ENCODE peak calls at places on chromosome 2, in six cellular contexts. L is thyroid gland, M is fibroblast of pulmonary artery, V is PC-9, D is glutamatergic neuron, T is choroid plexus epithelial cell. J is an unnamed sample.

GRCh38 chr2:174535757-174536703 is 49.2 kb upstream of the GPR155 start:
- DNase-seq in T (no peak), M (no peak), L (no peak), D (peak), V (no peak), J (no peak)

GRCh38 chr2:213923543-213923942 is 487.3 kb upstream of the VWC2L start:
- DNase-seq in T (no peak), D (no peak), V (no peak), M (no peak), L (no peak), J (no peak)

GRCh38 chr2:224257176-224257575 is 144.7 kb downstream of the FAM124B start:
- DNase-seq in D (no peak), V (no peak), M (no peak), T (no peak), L (no peak), J (no peak)

GRCh38 chr2:237687666-237688065 is 60.3 kb downstream of the LRRFIP1 start:
- DNase-seq in M (peak), L (peak), V (peak), T (peak), D (no peak), J (no peak)

GRCh38 chr2:160279813-160280465 is 79.9 kb upstream of the ITGB6 start:
- DNase-seq in M (peak), V (no peak), D (no peak), L (no peak), T (no peak), J (no peak)

GRCh38 chr2:120552800-120553471 is 182.7 kb upstream of the GLI2 start:
- DNase-seq in V (peak), T (peak), L (peak), M (peak), D (peak), J (peak)

GRCh38 chr2:85226783-85227182 is 93.6 kb downstream of the TCF7L1 start:
- DNase-seq in M (no peak), L (no peak), V (no peak), T (no peak), D (no peak), J (no peak)

GRCh38 chr2:156769802-156770201 is 333.6 kb downstream of the GPD2 start:
- DNase-seq in T (no peak), D (no peak), M (no peak), L (no peak), V (no peak), J (no peak)

GRCh38 chr2:37282746-37283145 is 41.9 kb downstream of the PRKD3 start:
- DNase-seq in M (peak), V (no peak), D (no peak), L (no peak), T (peak), J (no peak)

GRCh38 chr2:183607995-183608394 is 483.8 kb downstream of the NUP35 start:
- DNase-seq in L (no peak), D (no peak), T (no peak), V (no peak), M (no peak), J (no peak)

GRCh38 chr2:157257312-157258252 is at the start of gene GALNT5:
- DNase-seq in D (no peak), M (peak), V (no peak), L (peak), T (peak), J (no peak)

GRCh38 chr2:96111257-96111640 is 5.1 kb downstream of the ADRA2B start:
- DNase-seq in D (no peak), M (no peak), T (no peak), V (no peak), L (no peak), J (no peak)

GRCh38 chr2:222526480-222527277 is 102.3 kb downstream of the SGPP2 start:
- DNase-seq in M (no peak), T (no peak), L (no peak), D (no peak), V (no peak), J (no peak)

GRCh38 chr2:219537657-219538487 is 5.7 kb downstream of the CHPF start:
- DNase-seq in V (no peak), D (peak), T (peak), L (no peak), M (no peak), J (no peak)

GRCh38 chr2:59288771-59289170 is 1047.6 kb upstream of the FANCL start:
- DNase-seq in T (no peak), M (no peak), D (no peak), L (no peak), V (no peak), J (no peak)

DNA sequence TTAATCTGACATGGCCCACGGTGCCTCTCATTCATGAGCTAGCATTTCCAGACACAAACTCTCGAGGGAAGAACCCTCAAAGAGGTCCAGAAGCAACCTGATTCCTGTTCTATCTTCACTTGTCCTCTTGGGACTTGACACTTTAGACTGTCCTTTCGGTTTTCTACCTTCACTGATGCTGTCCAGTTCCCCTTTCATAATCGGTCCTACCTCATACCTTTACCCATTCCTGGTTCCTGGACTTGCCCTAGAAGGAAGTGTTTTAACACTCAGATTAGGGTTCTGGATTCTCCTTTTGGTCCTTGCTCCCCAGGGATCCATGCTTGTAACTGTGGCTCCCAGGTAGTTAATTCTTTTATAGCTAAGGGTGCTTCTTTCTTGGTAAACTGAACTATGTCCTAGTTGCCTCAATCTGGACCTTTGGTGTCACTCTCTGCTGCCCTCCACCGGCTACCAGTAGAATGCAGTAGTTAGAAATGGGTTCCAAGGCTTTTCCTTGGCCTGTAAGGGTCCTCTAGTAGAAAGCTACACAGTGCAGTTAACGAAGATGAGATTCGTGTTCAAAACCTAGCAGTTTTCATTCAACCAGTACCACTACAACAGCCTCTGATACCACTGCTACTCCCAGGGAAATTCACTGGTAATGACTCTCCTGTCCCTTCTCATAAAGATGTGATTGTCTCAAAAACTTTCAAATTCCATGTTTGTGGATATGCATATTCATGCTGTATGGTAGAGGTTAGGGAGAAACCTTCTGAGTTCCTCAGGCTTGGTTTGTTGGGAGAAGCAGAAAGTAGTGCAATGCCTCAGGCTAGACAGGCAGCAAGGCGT is 178.1 kb upstream of the CYP26B1 start:
- DNase-seq in D (peak), M (peak), T (peak), L (peak), V (no peak), J (no peak)
- TF ChIP-seq CTCF in D (peak), M (peak), T (peak), L (peak), V (peak), J (no peak)

DNA sequence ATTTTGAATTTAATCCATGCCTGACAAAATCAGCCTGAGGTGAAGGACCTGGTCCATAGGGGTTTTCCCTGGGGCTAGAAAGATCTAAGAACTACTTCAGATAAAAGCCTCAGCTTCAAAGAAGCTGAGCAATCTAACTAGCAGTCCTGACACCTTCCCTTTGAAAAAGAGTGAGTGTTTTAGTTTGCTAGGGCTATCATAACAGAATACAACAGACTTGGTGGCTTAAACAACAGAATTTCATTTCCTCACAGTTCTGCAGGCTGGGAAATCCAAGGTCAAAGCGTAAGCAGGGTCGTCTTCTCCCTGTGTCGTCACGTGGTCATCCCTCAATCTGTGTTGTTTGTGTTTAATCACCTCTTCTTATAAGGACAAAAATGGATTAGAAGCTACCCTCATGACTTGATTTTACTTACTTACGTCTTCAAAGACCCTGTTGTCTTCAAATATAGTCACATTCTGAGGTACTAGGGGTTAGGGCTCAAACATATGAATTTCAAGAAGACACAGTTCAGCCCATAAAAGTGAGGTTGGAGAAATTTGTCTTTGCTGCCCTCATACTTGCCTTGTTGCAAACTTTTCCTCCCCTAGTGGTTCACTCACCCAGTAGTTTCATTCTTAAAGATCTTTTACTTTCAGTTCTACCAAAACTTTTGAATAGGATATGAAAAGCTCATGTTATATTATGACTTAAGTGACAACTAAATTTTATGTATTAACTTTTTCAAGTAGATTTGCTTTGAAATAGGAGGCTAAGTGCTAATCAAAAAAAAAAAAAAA is 673.8 kb downstream of the ARHGAP15 start:
- DNase-seq in T (peak), M (no peak), D (no peak), V (no peak), L (no peak), J (no peak)
- TF ChIP-seq CTCF in T (no peak), M (no peak), D (no peak), V (no peak), L (no peak), J (no peak)

DNA sequence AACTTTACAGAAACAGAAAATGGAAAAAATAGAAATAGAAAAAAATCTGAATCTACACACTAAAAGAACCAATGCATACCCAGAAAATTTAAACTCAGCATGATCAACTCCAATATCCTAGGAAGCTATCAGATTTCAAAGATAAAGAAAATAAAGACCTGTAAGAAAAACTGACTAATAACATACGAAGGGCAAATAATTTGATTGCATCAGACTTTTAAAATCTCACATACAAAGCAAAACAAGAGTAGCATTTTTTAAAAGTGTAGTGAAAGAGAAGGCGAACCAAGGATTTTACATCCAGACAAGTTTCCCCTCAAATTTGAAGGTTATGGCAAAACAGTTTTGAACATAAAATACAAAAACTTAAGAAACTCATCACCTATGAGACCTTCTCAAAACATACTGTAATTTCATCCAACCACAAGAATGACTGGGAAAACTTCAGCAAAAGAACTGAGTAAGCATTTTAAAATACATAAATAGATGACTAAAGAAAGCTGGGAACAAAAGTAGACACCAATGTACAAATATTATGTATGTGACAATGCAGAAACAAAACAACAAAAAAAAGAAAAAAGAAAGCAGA is 54.8 kb downstream of the NBAS start:
- DNase-seq in V (no peak), M (no peak), L (no peak), D (no peak), T (peak), J (no peak)
- TF ChIP-seq CTCF in V (no peak), M (no peak), L (no peak), D (no peak), T (no peak), J (no peak)

GRCh38 chr2:228867406-228867805 is 403.7 kb downstream of the PID1 start:
- DNase-seq in M (no peak), V (no peak), L (no peak), T (no peak), D (no peak), J (no peak)

GRCh38 chr2:228866044-228866443 is 405.0 kb downstream of the PID1 start:
- DNase-seq in L (no peak), D (no peak), V (no peak), M (no peak), T (no peak), J (no peak)

GRCh38 chr2:228866781-228867180 is 404.3 kb downstream of the PID1 start:
- DNase-seq in D (no peak), V (no peak), L (no peak), M (no peak), T (no peak), J (no peak)

GRCh38 chr2:228870993-228871392 is 400.1 kb downstream of the PID1 start:
- DNase-seq in V (no peak), T (no peak), M (no peak), D (no peak), L (no peak), J (no peak)

GRCh38 chr2:228869601-228870264 is 401.4 kb downstream of the PID1 start:
- DNase-seq in L (no peak), M (no peak), V (no peak), T (peak), D (no peak), J (no peak)
- TF ChIP-seq CTCF in L (no peak), M (no peak), V (no peak), T (no peak), D (no peak), J (no peak)

DNA sequence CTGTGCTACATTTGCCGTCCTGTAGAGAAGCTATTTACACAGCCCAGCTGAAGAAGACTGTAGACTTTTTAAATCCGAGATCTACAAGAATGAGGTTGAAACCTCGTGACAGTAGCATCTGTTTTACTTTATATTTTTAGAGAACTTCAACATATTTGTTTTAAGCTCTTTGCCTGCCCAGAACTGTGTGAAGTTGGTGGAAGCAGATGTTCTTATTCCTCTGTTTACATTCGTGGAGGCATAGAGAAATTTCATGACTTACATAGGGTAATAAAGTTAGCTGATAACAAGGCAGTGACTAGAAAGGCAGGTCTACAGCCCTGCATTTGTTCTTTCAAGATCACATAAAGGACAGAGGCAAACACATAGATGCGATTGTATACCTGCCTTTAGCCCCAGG is 47.0 kb upstream of the MAP3K20 start:
- DNase-seq in M (no peak), L (no peak), D (no peak), T (peak), V (no peak), J (no peak)
- TF ChIP-seq CTCF in M (no peak), L (no peak), D (no peak), T (no peak), V (no peak), J (no peak)

GRCh38 chr2:11642972-11643371 is 27.0 kb downstream of the NTSR2 start:
- DNase-seq in V (no peak), L (no peak), D (no peak), M (no peak), T (no peak), J (no peak)
- TF ChIP-seq CTCF in V (no peak), L (no peak), D (no peak), M (no peak), T (no peak), J (no peak)

DNA sequence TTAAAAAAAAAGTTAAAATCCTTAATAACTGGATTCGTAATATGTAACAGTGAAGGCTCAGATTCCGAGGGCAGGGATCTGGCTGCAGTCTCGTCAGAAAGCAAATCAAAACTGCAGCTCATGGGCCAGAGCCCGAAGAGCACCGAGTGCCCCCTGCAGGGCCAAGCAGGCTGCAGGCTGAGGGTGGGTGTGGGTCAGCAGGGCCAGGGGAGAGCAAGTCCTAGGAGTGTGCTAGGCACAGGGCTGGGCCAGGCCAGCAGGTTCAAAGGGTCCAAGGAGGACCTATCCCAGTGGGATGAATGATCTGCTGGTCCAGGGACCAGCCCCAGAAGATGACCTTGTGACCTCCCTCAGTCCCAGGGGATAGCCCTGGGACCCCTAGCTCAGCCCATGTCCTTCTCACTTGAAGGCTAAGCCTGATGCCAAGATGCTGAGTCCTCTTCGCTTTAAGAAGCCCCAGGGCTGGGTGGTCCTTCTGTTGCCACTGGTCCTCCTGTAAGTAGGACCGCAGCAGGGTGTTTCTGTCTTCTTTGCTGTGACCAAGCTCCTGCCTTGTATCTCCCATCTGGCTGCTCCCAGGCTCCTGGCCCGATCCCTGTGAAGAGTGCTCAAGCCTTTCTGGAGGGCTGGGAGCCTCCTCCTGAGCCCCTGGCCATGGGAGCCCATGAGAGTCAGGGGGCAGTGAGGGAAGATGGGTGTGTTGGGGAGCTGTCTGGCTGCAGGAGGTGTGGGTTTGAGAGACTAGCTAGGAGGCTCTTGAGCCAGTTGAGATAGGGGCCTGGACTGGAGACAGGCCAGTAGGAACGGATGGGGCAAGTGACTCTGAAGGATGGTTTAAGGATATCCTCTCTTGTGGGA is 150.7 kb downstream of the DYSF start:
- DNase-seq in M (no peak), V (no peak), D (peak), T (no peak), L (peak), J (peak)
- TF ChIP-seq CTCF in M (peak), V (no peak), D (no peak), T (peak), L (no peak), J (no peak)

DNA sequence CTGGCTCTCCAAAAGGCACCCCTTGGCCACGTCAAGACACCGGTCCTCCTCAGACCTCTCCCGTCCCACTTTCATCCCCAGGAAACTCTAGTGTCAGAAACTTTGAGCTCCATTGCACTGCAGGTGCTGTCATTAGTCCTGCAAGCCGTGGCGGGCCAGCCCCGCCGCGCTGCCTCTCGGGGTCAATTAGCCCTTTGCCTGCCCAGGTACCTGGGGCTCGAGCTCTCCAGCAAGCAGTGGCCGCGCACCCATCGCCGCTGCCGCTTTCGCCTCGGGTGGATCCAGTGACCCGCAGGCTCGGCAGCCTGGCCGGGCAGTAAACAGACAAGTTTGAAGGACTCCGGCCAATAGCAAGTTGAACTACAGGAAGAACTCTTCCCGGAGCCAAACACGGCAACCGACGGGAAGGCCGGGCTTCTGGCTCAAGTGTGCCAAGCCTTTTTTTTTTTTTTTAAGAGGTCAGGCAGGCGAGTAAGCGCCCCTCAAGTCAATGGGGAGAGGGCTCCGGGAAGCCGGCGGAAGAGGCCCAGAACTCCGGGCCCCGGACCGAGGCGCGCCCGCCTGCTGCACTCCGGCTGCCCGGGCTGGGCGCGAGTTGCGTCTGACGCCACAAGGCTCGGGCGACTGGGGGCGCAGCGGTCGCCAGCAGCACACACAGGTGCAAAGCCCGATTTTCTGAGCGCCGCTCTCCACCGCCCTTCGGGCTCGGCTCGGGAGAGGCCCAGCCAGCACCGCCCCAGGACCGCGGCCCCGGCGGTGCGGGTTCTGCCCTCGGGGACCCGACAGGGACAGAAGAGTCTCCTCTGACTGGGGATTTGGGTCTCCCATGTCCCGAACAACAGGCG is 1.1 kb downstream of the ERBB4 start:
- DNase-seq in T (no peak), M (peak), V (no peak), L (peak), D (peak), J (no peak)
- TF ChIP-seq CTCF in T (no peak), M (no peak), V (no peak), L (peak), D (no peak), J (no peak)

GRCh38 chr2:15687243-15687642 is 95.6 kb downstream of the DDX1 start:
- DNase-seq in M (no peak), L (no peak), T (no peak), D (no peak), V (no peak), J (no peak)
- TF ChIP-seq CTCF in M (no peak), L (no peak), T (no peak), D (no peak), V (no peak), J (no peak)